ENCODE peak calls at places on chromosomes 12 and 14, in six cellular contexts. V, S, I, F, E and W are unnamed samples.
A peak's percentile ranks its signal among the peaks of the same experiment; 100 is the strongest.

GRCh38 chr12:41959271-41959670 is 185.4 kb downstream of the GXYLT1 start:
- DNase-seq in V (no peak), S (peak; percentile 13), I (no peak), F (no peak), E (no peak), W (no peak)

GRCh38 chr12:57896437-57897201 is 44.7 kb upstream of the ATP23 start:
- DNase-seq in V (peak; percentile 79), S (peak; percentile 60), I (peak; percentile 24), F (peak; percentile 18), E (no peak), W (peak; percentile 83)

GRCh38 chr12:123882306-123882705 is 90.3 kb downstream of the CCDC92 start:
- DNase-seq in V (no peak), S (no peak), I (no peak), F (no peak), E (no peak), W (no peak)

GRCh38 chr12:112421363-112421762 is 2.6 kb downstream of the PTPN11 start:
- DNase-seq in V (no peak), S (no peak), I (no peak), F (no peak), E (no peak), W (no peak)

GRCh38 chr14:44979740-44980346 is 17.9 kb downstream of the TOGARAM1 start:
- DNase-seq in V (no peak), S (no peak), I (no peak), F (no peak), E (no peak), W (no peak)

GRCh38 chr12:54460317-54460935 is 13.0 kb downstream of the GTSF1 start:
- DNase-seq in V (no peak), S (no peak), I (no peak), F (no peak), E (no peak), W (no peak)

GRCh38 chr12:89101440-89101839 is 250.9 kb downstream of the DUSP6 start:
- DNase-seq in V (no peak), S (no peak), I (no peak), F (no peak), E (no peak), W (no peak)

GRCh38 chr12:121789233-121789781 is 4.2 kb downstream of the RHOF start:
- DNase-seq in V (no peak), S (no peak), I (peak; percentile 60), F (no peak), E (no peak), W (no peak)

GRCh38 chr12:100128509-100128908 is 14.2 kb downstream of the BLTP3B start:
- DNase-seq in V (peak; percentile 52), S (peak; percentile 29), I (no peak), F (peak; percentile 14), E (no peak), W (no peak)

GRCh38 chr14:105118646-105119409 is 49.7 kb downstream of the JAG2 start:
- DNase-seq in V (peak; percentile 10), S (no peak), I (no peak), F (no peak), E (peak; percentile 9), W (no peak)

GRCh38 chr12:16610006-16610520 is 4.1 kb upstream of the LMO3 start:
- DNase-seq in V (no peak), S (no peak), I (no peak), F (no peak), E (no peak), W (no peak)

GRCh38 chr12:14473707-14474287 is 93.9 kb downstream of the PLBD1 start:
- DNase-seq in V (no peak), S (no peak), I (peak; percentile 24), F (no peak), E (peak; percentile 29), W (no peak)

GRCh38 chr12:113407931-113408585 is 4.4 kb upstream of the SDS start:
- DNase-seq in V (peak; percentile 59), S (no peak), I (no peak), F (no peak), E (no peak), W (no peak)

GRCh38 chr12:132163911-132164288 is 19.6 kb downstream of the NOC4L start:
- DNase-seq in V (no peak), S (no peak), I (no peak), F (no peak), E (no peak), W (no peak)

GRCh38 chr14:77062261-77062660 is 33.8 kb upstream of the IRF2BPL start:
- DNase-seq in V (no peak), S (no peak), I (no peak), F (no peak), E (no peak), W (no peak)

GRCh38 chr14:68685419-68686211 is 107.3 kb downstream of the ZFP36L1 start:
- DNase-seq in V (peak; percentile 47), S (no peak), I (peak; percentile 79), F (no peak), E (peak; percentile 53), W (no peak)

GRCh38 chr12:11598900-11599299 is 50.6 kb upstream of the ETV6 start:
- DNase-seq in V (no peak), S (no peak), I (no peak), F (no peak), E (no peak), W (no peak)

GRCh38 chr12:5792350-5792749 is 152.7 kb downstream of the ANO2 start:
- DNase-seq in V (no peak), S (no peak), I (no peak), F (no peak), E (no peak), W (no peak)